ENCODE peak calls at places on chromosomes 11 and 22, in ten cellular contexts. Z, K, C, P, S, G, Y, T, E and B are unnamed samples.

GRCh38 chr11:58628446-58628845 is 6.0 kb downstream of the CNTF start:
- DNase-seq in Z (no peak), K (no peak), C (no peak), P (no peak), S (peak; percentile 61), G (no peak), Y (peak; percentile 23), T (no peak), E (peak; percentile 19), B (no peak)

GRCh38 chr11:14380947-14381555 is 22.1 kb upstream of the RRAS2 start:
- DNase-seq in Z (no peak), K (peak; percentile 83), C (peak; percentile 62), P (peak; percentile 40), S (peak; percentile 86), G (peak; percentile 79), Y (peak; percentile 84), T (peak; percentile 90), E (peak; percentile 68), B (no peak)

GRCh38 chr11:119486016-119486415 is 63.0 kb upstream of the THY1 start:
- DNase-seq in Z (no peak), K (no peak), C (no peak), P (no peak), S (no peak), G (no peak), Y (no peak), T (no peak), E (no peak), B (no peak)

GRCh38 chr11:64990222-64990918 is 6.4 kb downstream of the BATF2 start:
- DNase-seq in Z (no peak), K (peak; percentile 43), C (peak; percentile 32), P (no peak), S (peak; percentile 71), G (no peak), Y (peak; percentile 59), T (no peak), E (no peak), B (no peak)

GRCh38 chr22:40215266-40215665 is 37.5 kb downstream of the TNRC6B start:
- DNase-seq in Z (no peak), K (no peak), C (no peak), P (no peak), S (no peak), G (no peak), Y (peak; percentile 28), T (peak; percentile 71), E (no peak), B (no peak)

GRCh38 chr22:48619721-48620120 is 1208.0 kb downstream of the BRD1 start:
- DNase-seq in Z (no peak), K (no peak), C (no peak), P (no peak), S (no peak), G (no peak), Y (no peak), T (no peak), E (no peak), B (no peak)

GRCh38 chr11:114321621-114322257 is 25.5 kb downstream of the NNMT start:
- DNase-seq in Z (no peak), K (no peak), C (no peak), P (no peak), S (no peak), G (no peak), Y (peak; percentile 25), T (no peak), E (peak; percentile 76), B (peak; percentile 66)

GRCh38 chr22:40326905-40327735 is 19.2 kb upstream of the ADSL start:
- DNase-seq in Z (no peak), K (no peak), C (peak; percentile 43), P (no peak), S (no peak), G (peak; percentile 63), Y (no peak), T (no peak), E (no peak), B (no peak)

GRCh38 chr11:130609121-130610035 is 160.9 kb downstream of the ADAMTS15 start:
- DNase-seq in Z (no peak), K (no peak), C (no peak), P (peak; percentile 70), S (peak; percentile 80), G (peak; percentile 50), Y (peak; percentile 88), T (peak; percentile 72), E (no peak), B (no peak)

GRCh38 chr11:130611791-130612251 is 163.4 kb downstream of the ADAMTS15 start:
- DNase-seq in Z (no peak), K (no peak), C (no peak), P (peak; percentile 32), S (no peak), G (no peak), Y (no peak), T (no peak), E (peak; percentile 80), B (no peak)

GRCh38 chr11:130608267-130608666 is 159.8 kb downstream of the ADAMTS15 start:
- DNase-seq in Z (no peak), K (no peak), C (no peak), P (no peak), S (no peak), G (no peak), Y (no peak), T (no peak), E (no peak), B (no peak)

GRCh38 chr11:130613396-130613795 is 165.0 kb downstream of the ADAMTS15 start:
- DNase-seq in Z (no peak), K (no peak), C (no peak), P (no peak), S (no peak), G (no peak), Y (no peak), T (no peak), E (no peak), B (no peak)

GRCh38 chr11:130612291-130612802 is 163.9 kb downstream of the ADAMTS15 start:
- DNase-seq in Z (no peak), K (no peak), C (no peak), P (no peak), S (no peak), G (no peak), Y (no peak), T (no peak), E (peak; percentile 57), B (no peak)
- H3K27ac ChIP-seq in Z (no peak overlapping the region), K (no peak overlapping the region), C (no peak overlapping the region), P (no peak overlapping the region), S (peak overlapping the region; percentile 30), G (no peak overlapping the region), Y (peak overlapping the region; percentile 83), T (no peak overlapping the region), E (peak overlapping the region; percentile 34), B (peak overlapping the region; percentile 50)

DNA sequence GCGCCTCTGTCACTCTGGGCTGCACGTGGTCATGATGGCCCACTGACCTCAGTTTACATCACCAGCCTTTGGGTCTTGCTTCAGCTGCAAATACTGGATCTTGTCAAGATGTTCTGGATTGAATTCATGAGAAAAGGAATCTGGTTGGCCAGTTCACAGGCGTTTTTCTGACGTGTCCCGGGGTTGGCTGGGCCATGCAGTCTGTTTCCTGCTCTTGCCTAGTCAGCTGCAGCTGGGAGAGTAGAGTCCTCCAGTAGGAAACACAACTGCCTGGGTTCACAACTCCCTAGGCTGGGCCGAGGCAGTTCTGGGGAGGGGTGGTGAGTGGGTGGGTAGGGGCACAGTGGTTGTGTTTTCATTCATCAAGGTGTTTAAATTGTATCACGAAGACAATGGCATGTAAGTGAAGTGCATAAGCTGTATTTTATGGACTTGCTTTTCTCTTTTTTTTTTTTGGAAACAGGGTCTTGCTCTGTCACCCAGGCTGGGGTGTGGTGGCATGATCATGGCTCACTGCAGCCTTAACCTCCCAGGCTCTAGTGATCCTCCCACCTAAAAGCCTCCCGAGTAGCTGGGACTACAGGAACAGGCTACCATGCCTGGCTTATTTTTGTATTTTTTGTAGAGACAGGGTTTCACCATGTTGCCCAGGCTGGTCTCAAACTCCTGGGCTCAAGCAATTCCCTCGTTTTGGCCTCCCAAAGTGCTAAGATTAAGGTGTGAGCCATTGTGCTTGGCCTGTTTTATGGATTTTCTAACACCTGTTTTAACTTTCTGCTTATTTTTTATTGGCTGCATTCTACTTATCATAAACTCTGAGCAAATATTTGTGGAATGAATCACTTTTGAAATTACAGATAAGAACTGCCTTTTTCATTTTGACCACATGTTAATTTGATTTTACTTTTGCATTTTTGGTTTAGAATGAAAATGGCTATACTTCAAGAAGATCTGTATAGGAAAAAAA is 54.0 kb upstream of the PITPNB start:
- DNase-seq in Z (no peak), K (no peak), C (no peak), P (no peak), S (no peak), G (no peak), Y (no peak), T (no peak), E (no peak), B (no peak)
- H3K27ac ChIP-seq in Z (no peak overlapping the region), K (no peak overlapping the region), C (no peak overlapping the region), P (no peak overlapping the region), S (no peak overlapping the region), G (no peak overlapping the region), Y (no peak overlapping the region), T (no peak overlapping the region), E (no peak overlapping the region), B (no peak overlapping the region)

GRCh38 chr11:27329867-27330632 is 33.0 kb downstream of the CCDC34 start:
- DNase-seq in Z (no peak), K (no peak), C (peak; percentile 29), P (no peak), S (no peak), G (no peak), Y (no peak), T (no peak), E (peak; percentile 54), B (no peak)

GRCh38 chr11:27330633-27331270 is 32.3 kb downstream of the CCDC34 start:
- DNase-seq in Z (no peak), K (no peak), C (no peak), P (no peak), S (no peak), G (no peak), Y (no peak), T (no peak), E (no peak), B (no peak)

GRCh38 chr11:27328602-27329001 is 34.4 kb downstream of the CCDC34 start:
- DNase-seq in Z (no peak), K (no peak), C (no peak), P (no peak), S (no peak), G (peak; percentile 75), Y (no peak), T (no peak), E (no peak), B (no peak)

DNA sequence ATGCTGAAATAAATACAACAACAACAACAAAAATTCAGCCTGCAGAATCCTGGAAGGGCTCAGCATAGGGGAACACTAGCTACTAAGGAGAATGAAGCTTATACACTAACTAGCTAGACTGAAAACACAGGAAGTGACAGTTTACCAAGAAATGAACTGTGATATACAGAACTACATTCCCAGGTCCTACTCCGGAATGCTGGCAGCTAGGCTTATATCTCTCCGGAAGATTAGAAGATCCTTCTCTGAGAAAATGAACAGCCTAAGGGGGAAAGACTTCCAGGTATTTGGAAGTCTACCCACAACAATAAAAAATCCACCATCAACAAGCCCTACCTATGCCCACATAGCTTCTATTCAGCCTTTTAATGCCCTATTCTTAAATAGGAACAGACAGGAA is 31.0 kb downstream of the CCDC34 start:
- DNase-seq in Z (no peak), K (no peak), C (no peak), P (peak; percentile 56), S (no peak), G (no peak), Y (no peak), T (no peak), E (no peak), B (no peak)
- H3K27ac ChIP-seq in Z (no peak overlapping the region), K (no peak overlapping the region), C (peak overlapping the region; percentile 13), P (no peak overlapping the region), S (no peak overlapping the region), G (no peak overlapping the region), Y (no peak overlapping the region), T (no peak overlapping the region), E (no peak overlapping the region), B (no peak overlapping the region)

DNA sequence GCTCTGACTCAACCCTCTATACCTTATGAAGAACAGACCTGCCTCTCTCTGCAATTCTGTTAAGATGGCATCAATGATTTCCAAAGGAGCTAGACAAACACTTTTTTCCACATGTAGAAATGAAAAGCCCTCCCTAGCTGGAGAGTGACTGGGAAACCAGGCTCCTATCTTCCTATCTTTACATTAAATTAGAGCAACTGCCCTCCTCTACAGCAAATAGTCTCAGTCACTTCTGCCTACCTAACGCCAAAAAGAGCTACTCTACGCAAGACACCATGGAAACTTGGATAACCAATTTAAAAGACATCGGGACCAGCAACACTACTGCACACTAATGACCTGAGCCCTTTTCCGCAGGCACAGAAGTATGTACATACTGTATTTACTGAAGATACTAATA is 84.8 kb downstream of the MICAL3 start:
- DNase-seq in Z (no peak), K (no peak), C (no peak), P (no peak), S (no peak), G (no peak), Y (no peak), T (no peak), E (no peak), B (no peak)
- H3K27ac ChIP-seq in Z (no peak overlapping the region), K (no peak overlapping the region), C (no peak overlapping the region), P (no peak overlapping the region), S (peak overlapping the region; percentile 73), G (no peak overlapping the region), Y (peak overlapping the region; percentile 85), T (no peak overlapping the region), E (no peak overlapping the region), B (no peak overlapping the region)